ENCODE peak calls at places on chromosomes 7 and 10, in nine cellular contexts. One of them, this sample, is unnamed.

GRCh38 chr7:91263359-91264082 is 712 bp upstream of the FZD1 start:
- DNase-seq in adrenal gland: peak
- DNase-seq in A549: peak
- DNase-seq in Peyer's patch: peak
- DNase-seq in transverse colon: peak
- DNase-seq in right lobe of liver: peak
- DNase-seq in H54: peak
- DNase-seq in IMR-90: no peak
- DNase-seq in suprapubic skin: peak
- DNase-seq in this sample: peak

GRCh38 chr10:132554991-132555647 is 17.5 kb downstream of the INPP5A start:
- DNase-seq in Peyer's patch: peak
- DNase-seq in right lobe of liver: peak
- DNase-seq in A549: no peak
- DNase-seq in suprapubic skin: peak
- DNase-seq in transverse colon: peak
- DNase-seq in adrenal gland: peak
- DNase-seq in H54: no peak
- DNase-seq in IMR-90: no peak
- DNase-seq in this sample: peak

GRCh38 chr10:69501657-69502056 is 50.4 kb downstream of the TSPAN15 start:
- DNase-seq in IMR-90: no peak
- DNase-seq in transverse colon: no peak
- DNase-seq in adrenal gland: peak
- DNase-seq in right lobe of liver: no peak
- DNase-seq in Peyer's patch: peak
- DNase-seq in suprapubic skin: no peak
- DNase-seq in H54: no peak
- DNase-seq in A549: no peak
- DNase-seq in this sample: no peak

GRCh38 chr10:77104459-77104980 is 533.1 kb downstream of the KCNMA1 start:
- DNase-seq in transverse colon: peak
- DNase-seq in Peyer's patch: no peak
- DNase-seq in suprapubic skin: peak
- DNase-seq in IMR-90: peak
- DNase-seq in right lobe of liver: no peak
- DNase-seq in A549: no peak
- DNase-seq in H54: peak
- DNase-seq in adrenal gland: peak
- DNase-seq in this sample: no peak

GRCh38 chr10:132197271-132198067 is 10.7 kb downstream of the DPYSL4 start:
- DNase-seq in Peyer's patch: no peak
- DNase-seq in suprapubic skin: peak
- DNase-seq in A549: no peak
- DNase-seq in IMR-90: no peak
- DNase-seq in adrenal gland: no peak
- DNase-seq in right lobe of liver: peak
- DNase-seq in H54: no peak
- DNase-seq in transverse colon: no peak
- DNase-seq in this sample: no peak

GRCh38 chr10:515674-516073 is 173.8 kb downstream of the DIP2C start:
- DNase-seq in suprapubic skin: no peak
- DNase-seq in IMR-90: no peak
- DNase-seq in adrenal gland: no peak
- DNase-seq in A549: no peak
- DNase-seq in H54: no peak
- DNase-seq in transverse colon: no peak
- DNase-seq in Peyer's patch: no peak
- DNase-seq in right lobe of liver: no peak
- DNase-seq in this sample: no peak

GRCh38 chr10:64733980-64734379 is 1212.8 kb downstream of the REEP3 start:
- DNase-seq in suprapubic skin: no peak
- DNase-seq in IMR-90: no peak
- DNase-seq in transverse colon: peak
- DNase-seq in right lobe of liver: no peak
- DNase-seq in A549: peak
- DNase-seq in Peyer's patch: no peak
- DNase-seq in adrenal gland: no peak
- DNase-seq in H54: no peak
- DNase-seq in this sample: peak

GRCh38 chr7:48183965-48184364 is 12.7 kb downstream of the ABCA13 start:
- DNase-seq in transverse colon: no peak
- DNase-seq in IMR-90: no peak
- DNase-seq in adrenal gland: no peak
- DNase-seq in Peyer's patch: no peak
- DNase-seq in right lobe of liver: no peak
- DNase-seq in H54: no peak
- DNase-seq in suprapubic skin: no peak
- DNase-seq in A549: no peak
- DNase-seq in this sample: no peak

GRCh38 chr7:379456-380225 is 89.7 kb downstream of the FOXL3 start:
- DNase-seq in suprapubic skin: peak
- DNase-seq in A549: no peak
- DNase-seq in adrenal gland: peak
- DNase-seq in H54: no peak
- DNase-seq in right lobe of liver: peak
- DNase-seq in IMR-90: no peak
- DNase-seq in transverse colon: peak
- DNase-seq in Peyer's patch: no peak
- DNase-seq in this sample: no peak

GRCh38 chr10:61830846-61831273 is 70.6 kb upstream of the ARID5B start:
- DNase-seq in right lobe of liver: no peak
- DNase-seq in IMR-90: no peak
- DNase-seq in suprapubic skin: no peak
- DNase-seq in adrenal gland: no peak
- DNase-seq in H54: no peak
- DNase-seq in Peyer's patch: no peak
- DNase-seq in A549: no peak
- DNase-seq in transverse colon: no peak
- DNase-seq in this sample: no peak

GRCh38 chr10:3237055-3237454 is 64.5 kb upstream of the PITRM1 start:
- DNase-seq in suprapubic skin: no peak
- DNase-seq in A549: no peak
- DNase-seq in Peyer's patch: no peak
- DNase-seq in transverse colon: no peak
- DNase-seq in adrenal gland: no peak
- DNase-seq in right lobe of liver: no peak
- DNase-seq in H54: no peak
- DNase-seq in IMR-90: no peak
- DNase-seq in this sample: no peak

GRCh38 chr10:102492344-102492939 is 10.1 kb downstream of the ACTR1A start:
- DNase-seq in adrenal gland: no peak
- DNase-seq in A549: no peak
- DNase-seq in IMR-90: no peak
- DNase-seq in transverse colon: no peak
- DNase-seq in right lobe of liver: peak
- DNase-seq in H54: no peak
- DNase-seq in suprapubic skin: no peak
- DNase-seq in Peyer's patch: no peak
- DNase-seq in this sample: no peak

GRCh38 chr10:102497545-102497944 is 5.0 kb downstream of the ACTR1A start:
- DNase-seq in transverse colon: no peak
- DNase-seq in adrenal gland: no peak
- DNase-seq in right lobe of liver: no peak
- DNase-seq in A549: no peak
- DNase-seq in suprapubic skin: no peak
- DNase-seq in Peyer's patch: no peak
- DNase-seq in H54: no peak
- DNase-seq in IMR-90: no peak
- DNase-seq in this sample: no peak

GRCh38 chr10:102493771-102494170 is 8.7 kb downstream of the ACTR1A start:
- DNase-seq in right lobe of liver: peak
- DNase-seq in transverse colon: no peak
- DNase-seq in Peyer's patch: no peak
- DNase-seq in H54: no peak
- DNase-seq in adrenal gland: no peak
- DNase-seq in A549: no peak
- DNase-seq in suprapubic skin: no peak
- DNase-seq in IMR-90: no peak
- DNase-seq in this sample: no peak

GRCh38 chr10:102491136-102491535 is 11.4 kb downstream of the ACTR1A start:
- DNase-seq in IMR-90: no peak
- DNase-seq in suprapubic skin: no peak
- DNase-seq in transverse colon: no peak
- DNase-seq in H54: no peak
- DNase-seq in A549: no peak
- DNase-seq in adrenal gland: no peak
- DNase-seq in Peyer's patch: no peak
- DNase-seq in right lobe of liver: peak
- DNase-seq in this sample: no peak

DNA sequence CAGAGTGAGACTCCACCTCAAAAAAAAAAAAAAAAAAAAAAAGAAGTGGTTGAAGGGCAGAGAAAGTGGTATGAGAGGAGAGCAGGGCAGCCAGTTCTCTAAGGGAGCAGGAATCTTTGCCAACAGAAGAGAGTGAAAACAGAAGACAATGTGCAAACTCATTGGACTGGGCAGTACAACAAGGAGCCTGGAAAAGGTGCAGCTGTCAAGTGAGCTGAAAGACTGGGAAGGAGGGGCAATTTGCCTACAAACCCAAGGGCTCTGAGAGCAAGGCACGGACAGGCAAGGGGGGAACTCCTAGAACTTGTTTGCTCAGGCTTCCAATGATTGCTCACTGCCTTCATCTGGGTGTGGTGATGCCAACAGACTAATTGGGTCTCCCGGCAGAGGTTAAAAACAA is 9.5 kb downstream of the ACTR1A start:
- DNase-seq in adrenal gland: no peak
- DNase-seq in right lobe of liver: peak
- DNase-seq in transverse colon: no peak
- DNase-seq in A549: no peak
- DNase-seq in H54: no peak
- DNase-seq in IMR-90: no peak
- DNase-seq in suprapubic skin: no peak
- DNase-seq in Peyer's patch: no peak
- DNase-seq in this sample: no peak
- TF ChIP-seq POLR2A in adrenal gland: no peak
- TF ChIP-seq POLR2A in right lobe of liver: no peak
- TF ChIP-seq POLR2A in transverse colon: no peak
- TF ChIP-seq POLR2A in A549: no peak
- TF ChIP-seq POLR2A in H54: no peak
- TF ChIP-seq POLR2A in IMR-90: no peak
- TF ChIP-seq POLR2A in suprapubic skin: no peak
- TF ChIP-seq POLR2A in Peyer's patch: no peak
- TF ChIP-seq POLR2A in this sample: no peak

DNA sequence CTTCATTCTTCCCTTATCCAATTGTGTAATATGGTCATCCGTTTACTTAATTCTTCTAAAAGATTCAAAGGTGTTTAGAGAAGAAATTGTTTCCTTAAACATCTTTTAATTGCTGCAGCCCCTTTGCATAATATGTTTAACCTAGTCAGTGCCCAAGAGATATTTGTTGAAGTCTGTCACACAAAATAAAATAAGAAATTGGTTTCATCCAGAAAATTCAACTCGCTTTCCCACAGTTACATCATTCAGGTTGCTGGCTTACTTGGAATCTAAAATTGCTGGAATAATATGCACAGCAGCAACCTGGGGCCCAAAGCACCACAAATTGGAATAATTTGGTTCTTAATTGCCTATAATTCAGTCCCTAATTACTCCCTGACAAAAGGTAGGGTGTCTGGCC is 155.1 kb upstream of the ETV1 start:
- DNase-seq in adrenal gland: no peak
- DNase-seq in right lobe of liver: no peak
- DNase-seq in H54: no peak
- DNase-seq in A549: no peak
- DNase-seq in IMR-90: no peak
- DNase-seq in suprapubic skin: no peak
- DNase-seq in transverse colon: no peak
- DNase-seq in Peyer's patch: no peak
- DNase-seq in this sample: no peak
- TF ChIP-seq POLR2A in adrenal gland: no peak
- TF ChIP-seq POLR2A in right lobe of liver: no peak
- TF ChIP-seq POLR2A in H54: no peak
- TF ChIP-seq POLR2A in A549: no peak
- TF ChIP-seq POLR2A in IMR-90: no peak
- TF ChIP-seq POLR2A in suprapubic skin: no peak
- TF ChIP-seq POLR2A in transverse colon: no peak
- TF ChIP-seq POLR2A in Peyer's patch: no peak
- TF ChIP-seq POLR2A in this sample: no peak

DNA sequence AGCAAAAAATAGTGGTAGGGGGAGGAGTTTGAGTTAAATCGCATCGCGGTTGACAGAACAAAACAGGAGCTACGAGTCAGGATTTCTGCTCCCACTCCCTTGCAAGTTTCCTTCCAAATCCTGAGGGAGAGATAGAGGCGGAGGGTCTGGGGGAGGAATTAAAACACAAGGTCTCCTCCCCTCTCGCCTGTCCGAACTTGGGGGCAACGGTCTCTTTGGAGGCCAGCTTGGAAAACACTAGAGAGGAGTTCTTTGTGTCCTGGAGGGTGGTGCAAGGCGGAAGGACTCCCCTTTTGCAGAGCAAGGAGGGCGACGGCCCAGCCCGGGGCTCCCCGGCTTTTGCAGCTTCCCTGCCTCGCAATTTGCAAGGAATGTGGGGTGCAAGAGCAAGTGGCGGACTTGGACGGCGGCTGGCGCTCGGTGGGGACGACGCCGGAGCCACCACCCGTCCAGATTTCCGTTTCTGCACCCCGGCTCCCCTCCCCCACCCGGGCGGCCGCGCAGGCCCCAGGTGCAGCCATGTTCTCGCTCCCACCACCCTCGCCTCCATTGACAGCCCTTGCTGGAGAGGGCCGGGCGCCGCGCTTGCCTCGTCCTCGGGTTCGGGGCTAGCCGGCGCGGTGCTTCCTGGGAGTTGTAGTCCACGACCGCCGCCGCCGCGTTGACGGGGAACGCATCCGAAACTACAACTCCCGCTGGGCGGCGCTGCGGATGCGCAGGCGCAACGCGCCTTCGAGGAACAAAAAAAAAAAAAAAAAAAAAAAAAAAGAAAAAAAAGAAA is 417 bp upstream of the GTF2I start:
- DNase-seq in suprapubic skin: peak
- DNase-seq in IMR-90: peak
- DNase-seq in H54: peak
- DNase-seq in A549: peak
- DNase-seq in Peyer's patch: peak
- DNase-seq in adrenal gland: peak
- DNase-seq in transverse colon: peak
- DNase-seq in right lobe of liver: peak
- DNase-seq in this sample: peak
- TF ChIP-seq POLR2A in suprapubic skin: no peak
- TF ChIP-seq POLR2A in IMR-90: peak
- TF ChIP-seq POLR2A in H54: peak
- TF ChIP-seq POLR2A in A549: peak
- TF ChIP-seq POLR2A in Peyer's patch: peak
- TF ChIP-seq POLR2A in adrenal gland: peak
- TF ChIP-seq POLR2A in transverse colon: peak
- TF ChIP-seq POLR2A in right lobe of liver: peak
- TF ChIP-seq POLR2A in this sample: peak

DNA sequence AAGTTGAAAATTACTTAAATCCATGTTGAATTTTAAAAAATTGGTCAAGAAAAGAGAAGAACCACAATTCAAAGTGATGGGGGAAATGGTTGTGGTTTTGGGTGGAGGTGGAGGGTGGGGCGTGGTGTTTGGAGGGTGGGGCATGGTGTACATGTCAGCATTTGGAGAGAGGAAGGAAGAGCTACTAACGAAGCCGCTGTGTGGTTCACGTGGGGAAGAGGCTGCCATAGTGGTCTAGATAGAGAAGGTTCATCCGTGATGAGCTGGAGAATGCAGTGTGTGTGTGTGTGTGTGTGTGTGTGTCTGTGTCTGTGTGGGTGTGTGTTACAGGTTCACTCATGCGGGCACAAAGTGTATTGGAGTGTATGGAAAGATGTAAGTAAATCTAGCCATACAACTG is 6.1 kb upstream of the VCL start:
- DNase-seq in right lobe of liver: peak
- DNase-seq in A549: no peak
- DNase-seq in IMR-90: no peak
- DNase-seq in Peyer's patch: peak
- DNase-seq in transverse colon: peak
- DNase-seq in adrenal gland: no peak
- DNase-seq in H54: no peak
- DNase-seq in suprapubic skin: no peak
- DNase-seq in this sample: peak
- TF ChIP-seq POLR2A in right lobe of liver: no peak
- TF ChIP-seq POLR2A in A549: no peak
- TF ChIP-seq POLR2A in IMR-90: no peak
- TF ChIP-seq POLR2A in Peyer's patch: no peak
- TF ChIP-seq POLR2A in transverse colon: no peak
- TF ChIP-seq POLR2A in adrenal gland: no peak
- TF ChIP-seq POLR2A in H54: no peak
- TF ChIP-seq POLR2A in suprapubic skin: no peak
- TF ChIP-seq POLR2A in this sample: no peak

This sample was measured in erythroblast.